ENCODE peak calls at places on chromosome 21, in seven cellular contexts. S is lower leg skin, V is cardiac muscle cell, H is RWPE2, Q is MCF 10A, R is tibial artery, U is WTC11. I is an unnamed sample.

GRCh38 chr21:32413697-32414578 is 1.4 kb downstream of the EVA1C start:
- DNase-seq in S (no peak), V (peak; percentile 78), H (no peak), Q (peak; percentile 47), R (no peak), U (no peak), I (no peak)

GRCh38 chr21:32094792-32095191 is 184.1 kb downstream of the MIS18A start:
- DNase-seq in S (no peak), V (peak; percentile 40), H (no peak), Q (peak; percentile 26), R (no peak), U (no peak), I (no peak)

GRCh38 chr21:40622531-40622930 is 224.4 kb downstream of the DSCAM start:
- DNase-seq in S (no peak), V (no peak), H (no peak), Q (no peak), R (no peak), U (no peak), I (no peak)

GRCh38 chr21:16302851-16303282 is 573.1 kb downstream of the USP25 start:
- DNase-seq in S (peak; percentile 40), V (peak; percentile 62), H (no peak), Q (no peak), R (peak; percentile 70), U (no peak), I (no peak)

GRCh38 chr21:31873696-31874599 is 1.1 kb downstream of the HUNK start:
- DNase-seq in S (no peak), V (peak; percentile 18), H (peak; percentile 58), Q (no peak), R (no peak), U (peak; percentile 74), I (peak; percentile 84)

GRCh38 chr21:25895565-25896205 is 160.9 kb downstream of the GABPA start:
- DNase-seq in S (no peak), V (peak; percentile 59), H (no peak), Q (peak; percentile 55), R (no peak), U (no peak), I (no peak)

GRCh38 chr21:41686664-41687063 is 80.2 kb downstream of the RIPK4 start:
- DNase-seq in S (no peak), V (no peak), H (no peak), Q (no peak), R (no peak), U (no peak), I (no peak)

GRCh38 chr21:40471103-40471502 is 375.9 kb downstream of the DSCAM start:
- DNase-seq in S (no peak), V (no peak), H (no peak), Q (no peak), R (no peak), U (no peak), I (no peak)

GRCh38 chr21:24895885-24896734 is 711.2 kb downstream of the MRPL39 start:
- DNase-seq in S (no peak), V (peak; percentile 2), H (no peak), Q (peak; percentile 69), R (no peak), U (peak; percentile 11), I (peak; percentile 15)

GRCh38 chr21:25732091-25732760 is 2.5 kb downstream of the ATP5PF start:
- DNase-seq in S (no peak), V (peak; percentile 9), H (no peak), Q (no peak), R (no peak), U (no peak), I (no peak)

GRCh38 chr21:39610705-39611104 is 2.0 kb upstream of the B3GALT5 start:
- DNase-seq in S (no peak), V (no peak), H (no peak), Q (no peak), R (no peak), U (peak; percentile 64), I (no peak)

GRCh38 chr21:17089121-17089520 is 423.7 kb upstream of the CXADR start:
- DNase-seq in S (no peak), V (no peak), H (no peak), Q (no peak), R (no peak), U (no peak), I (no peak)

GRCh38 chr21:42414928-42415769 is 11.4 kb downstream of the UBASH3A start:
- DNase-seq in S (no peak), V (peak; percentile 61), H (peak; percentile 89), Q (peak; percentile 92), R (no peak), U (no peak), I (no peak)

GRCh38 chr21:30831194-30831765 is 1.7 kb upstream of the KRTAP7-1 start:
- DNase-seq in S (no peak), V (peak; percentile 0), H (no peak), Q (peak; percentile 50), R (no peak), U (peak; percentile 72), I (peak; percentile 28)

GRCh38 chr21:27164208-27165172 is 197.6 kb upstream of the ADAMTS5 start:
- DNase-seq in S (no peak), V (no peak), H (no peak), Q (no peak), R (no peak), U (no peak), I (no peak)

GRCh38 chr21:32359719-32360260 is 33.0 kb downstream of the URB1 start:
- DNase-seq in S (no peak), V (no peak), H (no peak), Q (peak; percentile 42), R (no peak), U (no peak), I (no peak)

GRCh38 chr21:40840441-40840840 is 6.5 kb downstream of the DSCAM start:
- DNase-seq in S (no peak), V (no peak), H (no peak), Q (no peak), R (no peak), U (no peak), I (no peak)

DNA sequence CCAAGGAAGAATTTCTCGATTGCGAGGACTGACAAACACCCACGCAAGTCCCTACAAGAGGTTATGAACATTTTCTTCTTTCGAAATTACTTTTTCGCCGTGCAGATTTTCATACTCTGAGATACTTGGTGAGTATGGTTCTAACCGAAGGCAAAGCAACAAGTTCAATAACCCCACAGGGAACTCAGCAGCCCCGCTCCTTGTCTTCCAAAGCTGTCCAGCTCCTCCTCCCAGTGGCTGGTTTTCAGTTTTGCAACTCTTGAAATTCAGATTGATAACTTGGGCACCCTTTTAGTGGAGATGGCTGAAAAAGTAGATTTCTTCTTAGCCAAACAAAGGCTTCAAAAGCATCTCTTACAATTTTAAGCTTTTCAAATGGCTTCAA is 154.4 kb downstream of the SETD4 start:
- DNase-seq in S (peak; percentile 37), V (no peak), H (no peak), Q (no peak), R (no peak), U (no peak), I (no peak)
- TF ChIP-seq CTCF in S (no peak), V (no peak), H (no peak), Q (no peak), R (no peak), U (no peak), I (no peak)

GRCh38 chr21:43627527-43627926 is 31.8 kb downstream of the HSF2BP start:
- DNase-seq in S (no peak), V (no peak), H (no peak), Q (no peak), R (no peak), U (no peak), I (no peak)
- TF ChIP-seq CTCF in S (no peak), V (no peak), H (no peak), Q (no peak), R (no peak), U (no peak), I (no peak)

DNA sequence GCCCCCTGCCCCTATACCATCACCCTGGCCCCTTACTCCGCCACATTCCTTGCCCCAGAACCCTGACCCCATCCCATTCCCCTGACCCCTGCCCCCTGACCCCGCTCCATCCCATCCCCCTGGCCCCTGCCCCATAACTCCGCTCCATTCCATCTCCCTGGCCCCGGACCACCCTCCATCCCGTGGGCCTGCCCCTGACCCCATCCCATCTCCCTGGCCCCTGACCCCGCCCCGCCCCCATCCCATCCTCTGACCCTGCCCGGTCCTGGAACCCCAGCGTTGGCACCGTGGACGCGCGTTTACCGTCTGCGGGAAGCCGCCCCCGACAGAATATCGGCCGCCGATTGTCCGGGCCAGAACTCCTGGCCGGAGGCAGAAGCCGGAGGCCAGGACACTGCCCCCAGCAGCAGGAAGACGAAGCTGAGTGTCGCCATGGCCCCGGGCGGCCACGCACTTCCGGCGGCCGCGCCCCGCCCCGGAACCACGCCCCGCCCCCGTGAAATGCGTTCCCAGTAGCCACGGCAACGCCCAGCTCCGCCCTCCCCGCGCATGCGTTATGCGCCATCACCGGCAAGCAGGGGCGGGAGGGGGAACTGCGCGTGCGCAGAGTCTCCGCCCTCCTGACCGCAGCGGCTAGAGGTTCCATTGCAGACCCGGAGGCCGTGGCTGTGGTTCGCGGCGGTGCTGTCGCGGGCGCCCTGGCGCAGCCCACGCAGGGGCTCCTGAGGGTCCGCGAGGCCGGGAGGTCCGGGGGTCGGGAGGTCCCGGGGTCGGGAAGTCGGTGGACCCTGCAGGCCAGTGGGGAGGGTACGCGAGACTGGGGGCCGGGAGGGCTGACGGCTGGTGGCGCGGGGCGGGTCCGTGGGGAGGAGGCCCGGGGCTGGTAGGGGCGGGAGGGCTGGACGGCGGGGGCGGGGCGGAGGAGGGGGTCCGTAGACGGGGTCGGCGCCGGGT is at the start of gene POFUT2:
- DNase-seq in S (peak; percentile 93), V (peak; percentile 97), H (peak; percentile 89), Q (peak; percentile 95), R (peak; percentile 98), U (peak; percentile 98), I (peak; percentile 99)
- TF ChIP-seq CTCF in S (no peak), V (no peak), H (no peak), Q (no peak), R (peak; percentile 20), U (no peak), I (no peak)

DNA sequence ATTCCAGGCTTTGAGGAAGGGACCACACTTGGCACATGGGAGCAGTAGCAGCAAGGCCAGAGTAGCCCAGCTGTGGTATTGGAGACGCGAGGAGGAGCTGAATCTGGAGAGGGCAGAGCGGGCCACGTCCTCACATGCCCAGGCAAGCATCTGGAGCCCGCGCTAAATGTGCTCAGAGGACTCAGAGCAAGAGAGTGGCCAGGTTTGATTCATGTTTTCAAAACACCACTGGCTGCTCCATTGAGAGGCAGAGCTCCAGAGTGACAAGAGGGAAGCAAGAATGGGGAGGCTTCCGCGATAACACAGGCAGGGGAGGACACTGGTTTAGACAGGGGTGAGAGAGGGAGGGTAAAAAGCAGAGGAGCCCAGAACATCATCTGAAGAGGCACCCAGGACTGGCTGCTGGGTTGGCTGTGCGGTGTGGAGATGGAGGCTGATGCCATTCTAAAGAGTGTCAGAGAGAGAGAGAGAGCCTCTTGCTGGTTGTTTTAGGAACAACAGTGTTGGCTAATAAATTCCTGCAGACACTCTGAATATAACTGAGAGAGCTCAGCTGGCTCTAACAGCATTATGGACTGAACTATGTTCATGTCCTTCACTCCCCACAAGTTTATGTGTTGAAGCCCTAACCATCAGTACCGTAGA is 32.3 kb downstream of the RCAN1 start:
- DNase-seq in S (no peak), V (peak; percentile 74), H (no peak), Q (peak; percentile 48), R (no peak), U (no peak), I (peak; percentile 16)
- TF ChIP-seq CTCF in S (no peak), V (peak; percentile 65), H (peak; percentile 37), Q (peak; percentile 36), R (peak; percentile 53), U (peak; percentile 10), I (no peak)

GRCh38 chr21:37909936-37910335 is 6.3 kb downstream of the KCNJ6 start:
- DNase-seq in S (no peak), V (no peak), H (no peak), Q (no peak), R (no peak), U (no peak), I (no peak)
- TF ChIP-seq CTCF in S (no peak), V (no peak), H (no peak), Q (no peak), R (no peak), U (no peak), I (peak; percentile 20)

I was measured in endothelial cell.